ENCODE peak calls at places on chromosomes 5 and 9, in seven cellular contexts. U is caudate nucleus; T is stimulated activated CD4-positive, alpha-beta T cell treated with anti-CD3 and anti-CD28 coated beads, TNF-alpha, amount 100 ng/mL, for 24 hours; W is HuH-7.5; Q is activated T-cell treated with anti-CD3 and anti-CD28 coated beads, Interleukin-2, amount 50 U/mL, for 72 hours; I is T-helper 17 cell; J is AG04450. A is an unnamed sample.

GRCh38 chr9:116039312-116039711 is 114.3 kb upstream of the PAPPA start:
- DNase-seq in Q (no peak), I (no peak), T (no peak), W (no peak), J (no peak), U (no peak), A (no peak)

GRCh38 chr5:129541648-129542251 is 81.7 kb downstream of the ADAMTS19 start:
- DNase-seq in T (no peak), J (no peak), Q (no peak), I (no peak), U (no peak), W (peak), A (no peak)

GRCh38 chr9:136077491-136077890 is 17.6 kb downstream of the NACC2 start:
- DNase-seq in U (no peak), Q (no peak), W (peak), J (no peak), T (no peak), I (no peak), A (no peak)

GRCh38 chr9:32483343-32483742 is 42.7 kb downstream of the RIGI start:
- DNase-seq in I (no peak), T (no peak), W (no peak), U (no peak), Q (no peak), J (no peak), A (no peak)

GRCh38 chr5:74798977-74799911 is 32.2 kb downstream of the NSA2 start:
- DNase-seq in T (no peak), I (no peak), U (no peak), W (no peak), Q (no peak), J (no peak), A (no peak)

GRCh38 chr5:34652916-34653315 is 3.2 kb upstream of the RAI14 start:
- DNase-seq in Q (no peak), U (no peak), J (no peak), I (no peak), T (no peak), W (no peak), A (no peak)

GRCh38 chr9:95954940-95955339 is 79.4 kb downstream of the ERCC6L2 start:
- DNase-seq in T (no peak), Q (peak), U (no peak), J (no peak), I (no peak), W (no peak), A (no peak)

GRCh38 chr5:53087596-53087995 is 22.0 kb downstream of the MOCS2 start:
- DNase-seq in Q (no peak), W (no peak), U (peak), J (no peak), T (no peak), I (no peak), A (no peak)

GRCh38 chr9:33452828-33453271 is 5.5 kb upstream of the AQP3 start:
- DNase-seq in I (no peak), Q (peak), T (no peak), U (no peak), W (peak), J (peak), A (peak)

GRCh38 chr5:139638736-139639618 is 9.2 kb upstream of the CXXC5 start:
- DNase-seq in I (peak), J (no peak), U (no peak), Q (no peak), W (no peak), T (no peak), A (peak)

GRCh38 chr5:6435356-6435755 is 13.3 kb upstream of the UBE2QL1 start:
- DNase-seq in J (no peak), Q (peak), W (no peak), T (no peak), I (no peak), U (no peak), A (no peak)

A was measured in GM20000.